ENCODE peak calls at places on chromosome 6, in four cellular contexts. Y, E, S and X are unnamed samples.

GRCh38 chr6:127120787-127121636 is 2.5 kb downstream of the RSPO3 start:
- DNase-seq in E (peak), S (no peak), Y (peak), X (no peak)

GRCh38 chr6:139600313-139600712 is 225.9 kb upstream of the CITED2 start:
- DNase-seq in Y (no peak), E (no peak), S (no peak), X (no peak)

GRCh38 chr6:157271441-157271840 is 51.9 kb downstream of the TMEM242 start:
- DNase-seq in S (no peak), Y (no peak), E (no peak), X (no peak)

GRCh38 chr6:45772886-45773285 is 242.8 kb downstream of the CLIC5 start:
- DNase-seq in Y (no peak), E (no peak), S (no peak), X (no peak)

GRCh38 chr6:96086745-96087144 is 71.0 kb downstream of the FUT9 start:
- DNase-seq in Y (no peak), E (no peak), S (no peak), X (no peak)

GRCh38 chr6:113763311-113763766 is 93.8 kb upstream of the MARCKS start:
- DNase-seq in S (no peak), Y (no peak), E (no peak), X (no peak)

GRCh38 chr6:160461641-160462040 is 113.5 kb downstream of the SLC22A3 start:
- DNase-seq in Y (no peak), E (no peak), S (no peak), X (no peak)

GRCh38 chr6:11172501-11173337 is 59.7 kb downstream of the NEDD9 start:
- DNase-seq in Y (peak), E (peak), S (peak), X (peak)

GRCh38 chr6:3899970-3900439 is 50.8 kb downstream of the FAM50B start:
- DNase-seq in E (peak), Y (peak), S (no peak), X (no peak)

GRCh38 chr6:169472786-169473416 is 219.3 kb upstream of the THBS2 start:
- DNase-seq in S (no peak), Y (no peak), E (no peak), X (no peak)

GRCh38 chr6:83221302-83221701 is 28.1 kb downstream of the RWDD2A start:
- DNase-seq in S (no peak), E (no peak), Y (no peak), X (no peak)

GRCh38 chr6:7528565-7528964 is 12.9 kb upstream of the DSP start:
- DNase-seq in S (no peak), Y (no peak), E (no peak), X (no peak)

GRCh38 chr6:163438298-163438939 is 23.9 kb downstream of the QKI start:
- DNase-seq in E (no peak), S (no peak), Y (no peak), X (no peak)

GRCh38 chr6:83536034-83536646 is 23.8 kb downstream of the PRSS35 start:
- DNase-seq in E (peak), S (no peak), Y (peak), X (peak)

GRCh38 chr6:143167224-143167623 is 106.5 kb downstream of the AIG1 start:
- DNase-seq in E (no peak), Y (no peak), S (no peak), X (no peak)
- TF ChIP-seq EP300 in E (no peak), Y (no peak), S (no peak), X (no peak)

DNA sequence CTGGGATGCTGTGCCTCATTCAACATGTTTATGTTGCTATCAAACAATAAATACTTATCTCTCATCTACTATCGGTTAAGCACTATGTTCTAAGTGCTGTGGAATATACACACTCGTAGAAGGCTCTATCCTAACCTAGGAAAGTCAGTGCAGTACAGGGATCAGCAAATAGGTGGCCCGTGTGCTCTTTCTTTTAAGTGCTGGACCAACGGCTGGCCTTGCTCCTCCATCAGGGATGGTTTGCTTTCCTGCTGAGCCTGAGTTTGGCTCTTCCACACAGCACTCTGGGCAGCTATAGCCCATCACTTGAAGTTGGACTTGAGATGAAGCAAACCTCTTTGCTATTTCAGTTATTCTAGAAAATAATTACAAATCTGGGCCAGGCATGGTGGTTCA is 66.9 kb upstream of the KCNK16 start:
- DNase-seq in S (no peak), Y (no peak), E (no peak), X (no peak)
- TF ChIP-seq CTCF in S (peak), Y (no peak), E (no peak), X (no peak)

DNA sequence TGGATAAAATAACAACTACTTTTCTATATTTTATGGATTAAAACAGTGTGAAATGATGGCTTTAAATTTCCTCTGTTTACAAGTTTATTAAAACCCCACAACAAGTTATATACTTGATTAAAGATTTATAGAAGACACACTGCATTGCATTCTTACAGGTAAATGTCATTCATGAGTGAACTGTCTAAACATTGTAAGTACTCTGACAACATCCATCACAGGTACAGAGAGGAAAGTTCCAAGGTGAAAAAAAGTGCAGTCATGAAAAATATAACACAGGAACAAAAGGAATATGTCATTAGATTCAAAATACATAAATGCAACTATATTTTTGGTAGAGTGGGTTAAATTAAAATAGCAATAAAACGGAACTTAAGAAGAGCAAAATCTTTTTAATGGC is 156.9 kb downstream of the KHDRBS2 start:
- DNase-seq in E (no peak), Y (no peak), S (no peak), X (no peak)
- TF ChIP-seq EP300 in E (no peak), Y (no peak), S (no peak), X (no peak)

GRCh38 chr6:44135875-44136274 is 8.5 kb downstream of the TMEM63B start:
- DNase-seq in Y (no peak), S (no peak), E (no peak), X (no peak)
- TF ChIP-seq CTCF in Y (no peak), S (peak), E (no peak), X (no peak)

GRCh38 chr6:30912746-30913520 is 1.1 kb upstream of the VARS2 start:
- DNase-seq in Y (no peak), E (no peak), S (no peak), X (no peak)

GRCh38 chr6:30908700-30909099 is 693 bp downstream of the GTF2H4 start:
- DNase-seq in E (no peak), Y (no peak), S (no peak), X (no peak)

GRCh38 chr6:30902709-30903108 is 5.3 kb upstream of the GTF2H4 start:
- DNase-seq in Y (no peak), E (no peak), S (no peak), X (no peak)

GRCh38 chr6:30903236-30903635 is 4.8 kb upstream of the GTF2H4 start:
- DNase-seq in E (no peak), Y (no peak), S (no peak), X (no peak)

DNA sequence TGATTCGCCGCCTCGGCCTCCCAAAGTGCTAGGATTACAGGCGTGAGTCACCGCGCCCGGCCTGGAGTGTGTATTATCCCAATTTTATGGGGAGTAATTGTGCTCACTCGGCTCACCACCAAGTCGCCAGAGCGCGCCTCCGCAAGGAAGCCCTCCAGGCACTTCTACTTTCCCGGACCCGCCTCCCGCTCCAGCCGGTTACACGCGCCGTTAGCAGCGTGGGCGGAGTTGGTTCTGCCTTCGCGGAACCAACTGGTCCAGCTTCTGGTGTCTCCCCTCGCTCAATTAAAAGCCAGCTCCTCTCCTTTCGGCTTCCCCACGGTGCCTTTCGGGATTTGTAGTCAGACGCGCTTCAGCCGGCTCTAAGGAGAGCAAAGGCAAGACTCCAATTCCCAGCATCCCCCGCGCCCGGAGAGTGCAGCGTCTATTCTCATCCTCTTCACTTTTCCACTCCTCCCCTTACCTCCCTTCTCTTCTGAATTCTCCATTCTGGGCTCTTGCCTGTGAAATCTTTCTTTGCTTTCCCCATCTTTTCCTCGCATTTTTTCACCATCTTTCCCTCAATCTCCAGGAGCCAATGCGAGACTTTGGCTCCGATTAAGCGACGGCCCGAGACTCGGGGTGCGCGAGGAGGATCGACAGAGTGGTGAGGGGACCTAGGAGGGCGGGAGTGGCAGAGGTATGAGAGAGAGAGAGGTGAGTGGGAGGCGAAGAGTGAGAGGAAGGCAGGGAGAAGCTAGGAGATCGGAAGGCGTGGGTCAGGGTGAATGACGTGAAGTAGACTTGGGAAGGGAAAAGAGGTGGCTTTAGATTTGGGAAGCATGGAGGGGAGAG is at the start of gene GTF2H4:
- DNase-seq in E (peak), Y (peak), S (peak), X (peak)
- TF ChIP-seq EP300 in E (no peak), Y (no peak), S (no peak), X (no peak)

GRCh38 chr6:37695857-37696219 is 1.8 kb downstream of the MDGA1 start:
- DNase-seq in S (no peak), Y (no peak), E (no peak), X (peak)

GRCh38 chr6:37695273-37695672 is 2.4 kb downstream of the MDGA1 start:
- DNase-seq in S (no peak), Y (no peak), E (no peak), X (no peak)

GRCh38 chr6:37694259-37694658 is 3.4 kb downstream of the MDGA1 start:
- DNase-seq in S (no peak), Y (no peak), E (no peak), X (no peak)

GRCh38 chr6:37696841-37697735 is 595 bp downstream of the MDGA1 start:
- DNase-seq in Y (peak), E (no peak), S (no peak), X (peak)

DNA sequence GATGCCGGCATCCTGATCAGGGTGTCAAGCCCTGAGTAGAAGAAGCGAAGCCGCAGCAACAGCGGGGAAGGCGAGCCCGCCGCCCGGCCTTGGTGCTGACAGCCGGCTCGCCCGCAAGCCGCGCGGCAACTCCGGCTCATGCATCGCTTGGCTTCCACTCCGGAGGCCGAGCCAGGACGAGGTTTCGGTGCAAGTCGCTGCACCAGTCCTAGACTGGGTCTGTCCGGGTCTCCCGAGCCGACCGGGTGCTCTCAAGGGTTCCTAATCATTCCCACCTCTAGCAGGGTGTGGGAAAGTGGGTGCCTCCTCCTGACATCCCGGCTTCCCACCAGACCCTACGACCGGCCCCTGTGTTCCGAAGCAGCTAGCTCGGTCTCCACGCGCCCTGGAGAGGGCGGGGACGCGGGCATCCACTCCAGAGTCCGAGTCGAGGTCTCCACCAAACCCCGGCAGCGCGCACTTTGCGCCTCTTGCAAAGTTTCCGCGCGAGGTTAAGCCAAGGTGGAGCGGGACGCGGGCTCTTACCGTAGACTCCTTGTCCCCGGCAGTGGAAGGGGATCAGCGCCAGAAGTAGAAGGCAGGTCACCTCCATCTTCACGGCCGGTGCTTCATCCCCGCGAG is 1.4 kb downstream of the MDGA1 start:
- DNase-seq in E (no peak), S (no peak), Y (peak), X (peak)
- TF ChIP-seq CTCF in E (no peak), S (no peak), Y (no peak), X (no peak)